ENCODE peak calls at places on chromosomes 16 and 17, in four cellular contexts. T is ascending aorta, U is caudate nucleus, Y is hepatocyte. P is an unnamed sample.

GRCh38 chr16:30485818-30486436 is 13.4 kb downstream of the ITGAL start:
- DNase-seq in T (no peak), U (no peak), Y (no peak), P (no peak)

GRCh38 chr17:55852734-55853133 is 101.9 kb downstream of the PCTP start:
- DNase-seq in T (no peak), U (no peak), Y (no peak), P (no peak)

GRCh38 chr16:1129106-1129960 is 23.6 kb upstream of the CACNA1H start:
- DNase-seq in T (no peak), U (no peak), Y (no peak), P (no peak)

GRCh38 chr17:29862127-29862526 is 67.9 kb downstream of the SSH2 start:
- DNase-seq in T (no peak), U (no peak), Y (no peak), P (no peak)

GRCh38 chr16:25265968-25266367 is 8.3 kb upstream of the ZKSCAN2 start:
- DNase-seq in T (no peak), U (no peak), Y (no peak), P (no peak)

GRCh38 chr17:55729484-55729883 is 6.8 kb upstream of the TMEM100 start:
- DNase-seq in T (no peak), U (no peak), Y (no peak), P (no peak)

GRCh38 chr16:80604600-80605355 is 64.0 kb downstream of the DYNLRB2 start:
- DNase-seq in T (no peak), U (no peak), Y (no peak), P (no peak)

GRCh38 chr16:19843371-19843770 is 41.3 kb downstream of the GPRC5B start:
- DNase-seq in T (no peak), U (no peak), Y (peak; percentile 29), P (no peak)

GRCh38 chr17:31838641-31839225 is 20.3 kb downstream of the COPRS start:
- DNase-seq in T (no peak), U (no peak), Y (no peak), P (no peak)

GRCh38 chr17:81998719-81999438 is 21.4 kb downstream of the ASPSCR1 start:
- DNase-seq in T (no peak), U (no peak), Y (no peak), P (no peak)

GRCh38 chr16:12609937-12610699 is 193.6 kb downstream of the CPPED1 start:
- DNase-seq in T (no peak), U (no peak), Y (no peak), P (no peak)

GRCh38 chr16:17382949-17383348 is 87.8 kb downstream of the XYLT1 start:
- DNase-seq in T (no peak), U (no peak), Y (no peak), P (no peak)

GRCh38 chr16:86850675-86851074 is 272.3 kb downstream of the FOXL1 start:
- DNase-seq in T (no peak), U (no peak), Y (no peak), P (no peak)

GRCh38 chr17:393806-394717 is 41.5 kb upstream of the RPH3AL start:
- DNase-seq in T (no peak), U (no peak), Y (no peak), P (no peak)

GRCh38 chr16:3161235-3162018 is 26.6 kb upstream of the OR1F1 start:
- DNase-seq in T (no peak), U (no peak), Y (no peak), P (no peak)

GRCh38 chr17:59369026-59369724 is 37.7 kb downstream of the YPEL2 start:
- DNase-seq in T (no peak), U (no peak), Y (no peak), P (no peak)

GRCh38 chr17:31690118-31690517 is 168.9 kb downstream of the COPRS start:
- DNase-seq in T (no peak), U (no peak), Y (no peak), P (no peak)

GRCh38 chr17:51144266-51145022 is 8.9 kb upstream of the NME1 start:
- DNase-seq in T (no peak), U (no peak), Y (no peak), P (no peak)

GRCh38 chr17:70313031-70313430 is 143.7 kb downstream of the KCNJ2 start:
- DNase-seq in T (no peak), U (no peak), Y (no peak), P (no peak)

GRCh38 chr16:72400257-72401078 is 228.5 kb upstream of the PMFBP1 start:
- DNase-seq in T (no peak), U (peak; percentile 53), Y (peak; percentile 67), P (peak; percentile 24)

GRCh38 chr17:67608691-67609090 is 109.0 kb upstream of the NOL11 start:
- DNase-seq in T (no peak), U (no peak), Y (no peak), P (peak; percentile 8)

P was measured in GM12864.